ENCODE peak calls at places on chromosomes 7 and 10, in four cellular contexts. One of them, this sample, is unnamed.
A peak's percentile ranks its signal among the peaks of the same experiment; 100 is the strongest.

GRCh38 chr7:6532516-6532915 is 18.7 kb downstream of the GRID2IP start:
- DNase-seq in CD14-positive monocyte: no peak
- DNase-seq in stimulated activated naive CD4-positive, alpha-beta T cell: no peak
- DNase-seq in NCI-H1694: no peak
- DNase-seq in this sample: no peak

GRCh38 chr7:106057962-106058901 is 53.9 kb downstream of the SYPL1 start:
- DNase-seq in CD14-positive monocyte: no peak
- DNase-seq in stimulated activated naive CD4-positive, alpha-beta T cell: no peak
- DNase-seq in NCI-H1694: peak; percentile 93
- DNase-seq in this sample: no peak

GRCh38 chr10:15236340-15236739 is 67.8 kb upstream of the NMT2 start:
- DNase-seq in CD14-positive monocyte: no peak
- DNase-seq in stimulated activated naive CD4-positive, alpha-beta T cell: no peak
- DNase-seq in NCI-H1694: no peak
- DNase-seq in this sample: no peak

GRCh38 chr10:69786791-69787190 is 14.9 kb upstream of the COL13A1 start:
- DNase-seq in CD14-positive monocyte: no peak
- DNase-seq in stimulated activated naive CD4-positive, alpha-beta T cell: no peak
- DNase-seq in NCI-H1694: peak; percentile 5
- DNase-seq in this sample: peak; percentile 57

GRCh38 chr7:121019018-121019417 is 30.5 kb downstream of the CPED1 start:
- DNase-seq in CD14-positive monocyte: no peak
- DNase-seq in stimulated activated naive CD4-positive, alpha-beta T cell: no peak
- DNase-seq in NCI-H1694: no peak
- DNase-seq in this sample: no peak

GRCh38 chr7:35905555-35905954 is 104.7 kb downstream of the SEPTIN7 start:
- DNase-seq in CD14-positive monocyte: no peak
- DNase-seq in stimulated activated naive CD4-positive, alpha-beta T cell: no peak
- DNase-seq in NCI-H1694: no peak
- DNase-seq in this sample: no peak

GRCh38 chr10:67288688-67289410 is 363.0 kb downstream of the LRRTM3 start:
- DNase-seq in CD14-positive monocyte: no peak
- DNase-seq in stimulated activated naive CD4-positive, alpha-beta T cell: no peak
- DNase-seq in NCI-H1694: no peak
- DNase-seq in this sample: no peak

GRCh38 chr10:79346012-79346340 is 1.3 kb upstream of the PPIF start:
- DNase-seq in CD14-positive monocyte: no peak
- DNase-seq in stimulated activated naive CD4-positive, alpha-beta T cell: no peak
- DNase-seq in NCI-H1694: no peak
- DNase-seq in this sample: no peak

GRCh38 chr7:149662591-149663095 is 110.7 kb downstream of the ZNF467 start:
- DNase-seq in CD14-positive monocyte: peak; percentile 67
- DNase-seq in stimulated activated naive CD4-positive, alpha-beta T cell: peak; percentile 31
- DNase-seq in NCI-H1694: peak; percentile 92
- DNase-seq in this sample: peak; percentile 48

GRCh38 chr7:77714195-77714594 is 17.9 kb downstream of the RSBN1L start:
- DNase-seq in CD14-positive monocyte: no peak
- DNase-seq in stimulated activated naive CD4-positive, alpha-beta T cell: no peak
- DNase-seq in NCI-H1694: no peak
- DNase-seq in this sample: no peak

GRCh38 chr7:113013761-113014449 is 72.7 kb downstream of the GPR85 start:
- DNase-seq in CD14-positive monocyte: no peak
- DNase-seq in stimulated activated naive CD4-positive, alpha-beta T cell: no peak
- DNase-seq in NCI-H1694: no peak
- DNase-seq in this sample: no peak

GRCh38 chr7:137591444-137591843 is 247.9 kb upstream of the PTN start:
- DNase-seq in CD14-positive monocyte: no peak
- DNase-seq in stimulated activated naive CD4-positive, alpha-beta T cell: no peak
- DNase-seq in NCI-H1694: no peak
- DNase-seq in this sample: no peak

This sample was measured in cerebellum.